ENCODE peak calls at places on chromosomes 2 and 18, in six cellular contexts. Y is NAMALWA, W is progenitor cell of endocrine pancreas, R is NCI-H510A treated with DMSO at 0.1 percent for 48 hours, P is MCF 10A, M is activated B cell treated with CpG ODN at 0.5 μM for 24 hours. D is an unnamed sample.
A peak's percentile ranks its signal among the peaks of the same experiment; 100 is the strongest.

GRCh38 chr18:68940754-68941153 is 142.9 kb downstream of the CCDC102B start:
- DNase-seq in M (no peak), P (no peak), Y (no peak), W (no peak), R (no peak), D (no peak)

GRCh38 chr2:15759385-15759784 is 167.7 kb downstream of the DDX1 start:
- DNase-seq in W (no peak), P (no peak), M (no peak), R (no peak), Y (no peak), D (no peak)

GRCh38 chr2:86441392-86441788 is 219 bp downstream of the KDM3A start:
- DNase-seq in Y (no peak), R (no peak), P (no peak), W (no peak), M (no peak), D (no peak)

GRCh38 chr2:12155308-12156061 is 409.1 kb downstream of the LPIN1 start:
- DNase-seq in M (no peak), W (no peak), Y (no peak), P (peak; percentile 87), R (no peak), D (no peak)

GRCh38 chr2:164066095-164066494 is 330.3 kb upstream of the FIGN start:
- DNase-seq in R (no peak), W (no peak), Y (no peak), P (peak; percentile 14), M (no peak), D (no peak)

GRCh38 chr2:36731941-36732700 is 35.6 kb downstream of the VIT start:
- DNase-seq in M (no peak), P (no peak), W (no peak), Y (no peak), R (no peak), D (no peak)

GRCh38 chr2:216774620-216775019 is 79.3 kb upstream of the IGFBP5 start:
- DNase-seq in R (no peak), P (peak; percentile 48), W (no peak), M (no peak), Y (no peak), D (peak; percentile 38)

GRCh38 chr18:50819727-50820378 is at the start of gene MRO:
- DNase-seq in W (peak; percentile 73), R (peak; percentile 33), P (peak; percentile 80), Y (peak; percentile 92), M (peak; percentile 70), D (peak; percentile 94)

GRCh38 chr2:189379287-189379630 is 62.0 kb upstream of the WDR75 start:
- DNase-seq in Y (no peak), W (no peak), R (no peak), P (no peak), M (no peak), D (no peak)

GRCh38 chr2:63189026-63189425 is 138.4 kb downstream of the OTX1 start:
- DNase-seq in P (peak; percentile 77), M (no peak), Y (peak; percentile 66), W (no peak), R (no peak), D (peak; percentile 59)

GRCh38 chr2:192500550-192501200 is 305.9 kb upstream of the TMEFF2 start:
- DNase-seq in W (no peak), Y (no peak), R (no peak), P (peak; percentile 96), M (no peak), D (no peak)

GRCh38 chr2:140893685-140894084 is 1237.1 kb downstream of the LRP1B start:
- DNase-seq in R (no peak), Y (no peak), M (no peak), W (no peak), P (peak; percentile 45), D (no peak)

GRCh38 chr2:29293830-29294438 is 178.7 kb downstream of the CLIP4 start:
- DNase-seq in R (no peak), M (no peak), Y (peak; percentile 17), W (peak; percentile 71), P (peak; percentile 57), D (no peak)

GRCh38 chr18:61841709-61842108 is 51.1 kb downstream of the RNF152 start:
- DNase-seq in P (no peak), R (no peak), W (no peak), M (no peak), Y (no peak), D (peak; percentile 63)

GRCh38 chr18:155688-156087 is 2.7 kb upstream of the USP14 start:
- DNase-seq in R (no peak), P (no peak), M (no peak), W (no peak), Y (no peak), D (no peak)

D was measured in NCI-H69.